ENCODE peak calls at places on chromosome 2, in four cellular contexts. One of them, this sample, is unnamed.

GRCh38 chr2:181876614-181877063 is 14.9 kb upstream of the ITPRID2 start:
- DNase-seq in OCI-M1: peak
- DNase-seq in GM03348: peak
- DNase-seq in mucosa of gallbladder: no peak
- DNase-seq in this sample: peak

GRCh38 chr2:228771306-228771705 is 499.8 kb downstream of the PID1 start:
- DNase-seq in OCI-M1: no peak
- DNase-seq in GM03348: no peak
- DNase-seq in mucosa of gallbladder: no peak
- DNase-seq in this sample: no peak

GRCh38 chr2:41791523-41791922 is 256.3 kb upstream of the PKDCC start:
- DNase-seq in OCI-M1: peak
- DNase-seq in GM03348: peak
- DNase-seq in mucosa of gallbladder: peak
- DNase-seq in this sample: peak

GRCh38 chr2:235968616-235969324 is 199.4 kb downstream of the GBX2 start:
- DNase-seq in OCI-M1: no peak
- DNase-seq in GM03348: no peak
- DNase-seq in mucosa of gallbladder: no peak
- DNase-seq in this sample: peak

GRCh38 chr2:28045676-28046351 is 155.3 kb downstream of the BABAM2 start:
- DNase-seq in OCI-M1: no peak
- DNase-seq in GM03348: no peak
- DNase-seq in mucosa of gallbladder: no peak
- DNase-seq in this sample: no peak

GRCh38 chr2:168961450-168962229 is 60.5 kb downstream of the G6PC2 start:
- DNase-seq in OCI-M1: peak
- DNase-seq in GM03348: peak
- DNase-seq in mucosa of gallbladder: peak
- DNase-seq in this sample: peak

GRCh38 chr2:39730276-39730675 is 48.8 kb downstream of the THUMPD2 start:
- DNase-seq in OCI-M1: no peak
- DNase-seq in GM03348: no peak
- DNase-seq in mucosa of gallbladder: no peak
- DNase-seq in this sample: no peak

GRCh38 chr2:101329026-101329425 is 20.5 kb upstream of the RNF149 start:
- DNase-seq in OCI-M1: no peak
- DNase-seq in GM03348: no peak
- DNase-seq in mucosa of gallbladder: no peak
- DNase-seq in this sample: no peak

GRCh38 chr2:52454962-52455361 is 1312.6 kb upstream of the CHAC2 start:
- DNase-seq in OCI-M1: no peak
- DNase-seq in GM03348: no peak
- DNase-seq in mucosa of gallbladder: no peak
- DNase-seq in this sample: no peak

GRCh38 chr2:41967426-41968181 is 80.2 kb upstream of the PKDCC start:
- DNase-seq in OCI-M1: no peak
- DNase-seq in GM03348: peak
- DNase-seq in mucosa of gallbladder: peak
- DNase-seq in this sample: no peak

GRCh38 chr2:180776924-180777323 is 203.5 kb upstream of the UBE2E3 start:
- DNase-seq in OCI-M1: peak
- DNase-seq in GM03348: peak
- DNase-seq in mucosa of gallbladder: no peak
- DNase-seq in this sample: no peak

GRCh38 chr2:61432990-61433389 is 37.9 kb downstream of the USP34 start:
- DNase-seq in OCI-M1: no peak
- DNase-seq in GM03348: no peak
- DNase-seq in mucosa of gallbladder: no peak
- DNase-seq in this sample: no peak

GRCh38 chr2:85584857-85585780 is 888 bp downstream of the VAMP5 start:
- DNase-seq in OCI-M1: peak
- DNase-seq in GM03348: peak
- DNase-seq in mucosa of gallbladder: peak
- DNase-seq in this sample: no peak

GRCh38 chr2:225337183-225337582 is 62.3 kb upstream of the NYAP2 start:
- DNase-seq in OCI-M1: no peak
- DNase-seq in GM03348: no peak
- DNase-seq in mucosa of gallbladder: no peak
- DNase-seq in this sample: no peak

GRCh38 chr2:142980246-142981068 is 103.0 kb downstream of the KYNU start:
- DNase-seq in OCI-M1: peak
- DNase-seq in GM03348: peak
- DNase-seq in mucosa of gallbladder: no peak
- DNase-seq in this sample: peak

GRCh38 chr2:101820519-101820918 is 123.0 kb downstream of the MAP4K4 start:
- DNase-seq in OCI-M1: peak
- DNase-seq in GM03348: peak
- DNase-seq in mucosa of gallbladder: no peak
- DNase-seq in this sample: no peak

GRCh38 chr2:109290887-109291675 is 162.1 kb downstream of the SH3RF3 start:
- DNase-seq in OCI-M1: no peak
- DNase-seq in GM03348: no peak
- DNase-seq in mucosa of gallbladder: no peak
- DNase-seq in this sample: no peak

GRCh38 chr2:234989183-234989701 is 37.4 kb downstream of the SH3BP4 start:
- DNase-seq in OCI-M1: no peak
- DNase-seq in GM03348: no peak
- DNase-seq in mucosa of gallbladder: peak
- DNase-seq in this sample: no peak

GRCh38 chr2:96699621-96700020 is 40.2 kb downstream of the LMAN2L start:
- DNase-seq in OCI-M1: no peak
- DNase-seq in GM03348: no peak
- DNase-seq in mucosa of gallbladder: no peak
- DNase-seq in this sample: no peak

GRCh38 chr2:225556461-225556860 is 157.0 kb downstream of the NYAP2 start:
- DNase-seq in OCI-M1: peak
- DNase-seq in GM03348: no peak
- DNase-seq in mucosa of gallbladder: no peak
- DNase-seq in this sample: no peak

GRCh38 chr2:236794074-236794473 is 224.4 kb downstream of the ACKR3 start:
- DNase-seq in OCI-M1: no peak
- DNase-seq in GM03348: peak
- DNase-seq in mucosa of gallbladder: no peak
- DNase-seq in this sample: no peak

GRCh38 chr2:184039493-184039892 is 558.8 kb upstream of the ZNF804A start:
- DNase-seq in OCI-M1: no peak
- DNase-seq in GM03348: no peak
- DNase-seq in mucosa of gallbladder: no peak
- DNase-seq in this sample: no peak

GRCh38 chr2:106857882-106858478 is 28.0 kb downstream of the ST6GAL2 start:
- DNase-seq in OCI-M1: no peak
- DNase-seq in GM03348: no peak
- DNase-seq in mucosa of gallbladder: no peak
- DNase-seq in this sample: no peak

GRCh38 chr2:192657364-192657763 is 462.6 kb upstream of the TMEFF2 start:
- DNase-seq in OCI-M1: no peak
- DNase-seq in GM03348: no peak
- DNase-seq in mucosa of gallbladder: no peak
- DNase-seq in this sample: no peak

GRCh38 chr2:17311771-17312511 is 206.3 kb downstream of the RAD51AP2 start:
- DNase-seq in OCI-M1: no peak
- DNase-seq in GM03348: no peak
- DNase-seq in mucosa of gallbladder: no peak
- DNase-seq in this sample: no peak

GRCh38 chr2:174699993-174700766 is 64.1 kb downstream of the CHRNA1 start:
- DNase-seq in OCI-M1: peak
- DNase-seq in GM03348: peak
- DNase-seq in mucosa of gallbladder: peak
- DNase-seq in this sample: peak

GRCh38 chr2:112335600-112335999 is 60.2 kb downstream of the ZC3H6 start:
- DNase-seq in OCI-M1: no peak
- DNase-seq in GM03348: no peak
- DNase-seq in mucosa of gallbladder: no peak
- DNase-seq in this sample: no peak

This sample was measured in NCI-H460.